ENCODE peak calls at places on chromosome 13, in five cellular contexts. Z is stimulated activated CD4-positive, alpha-beta T cell treated with anti-CD3 and anti-CD28 coated beads, TNF-alpha, amount 100 ng/mL, for 48 hours; H is HEK293T; L is RWPE1; J is adrenal gland. X is an unnamed sample.
A peak's percentile ranks its signal among the peaks of the same experiment; 100 is the strongest.

GRCh38 chr13:34076319-34076718 is 258.4 kb downstream of the RFC3 start:
- DNase-seq in Z (no peak), H (no peak), L (no peak), J (no peak), X (no peak)

GRCh38 chr13:75788494-75788991 is 152.4 kb downstream of the LMO7 start:
- DNase-seq in Z (no peak), H (no peak), L (no peak), J (peak; percentile 20), X (no peak)

GRCh38 chr13:27341616-27342015 is 71.0 kb downstream of the RASL11A start:
- DNase-seq in Z (no peak), H (no peak), L (no peak), J (no peak), X (peak; percentile 20)

GRCh38 chr13:42656136-42656535 is 82.2 kb downstream of the TNFSF11 start:
- DNase-seq in Z (no peak), H (no peak), L (no peak), J (no peak), X (no peak)

GRCh38 chr13:46297338-46297737 is 85.6 kb downstream of the LRRC63 start:
- DNase-seq in Z (no peak), H (no peak), L (no peak), J (no peak), X (no peak)

GRCh38 chr13:67515895-67516294 is 285.8 kb upstream of the PCDH9 start:
- DNase-seq in Z (no peak), H (no peak), L (peak; percentile 28), J (no peak), X (no peak)

GRCh38 chr13:106917024-106917491 is 349.1 kb upstream of the ARGLU1 start:
- DNase-seq in Z (no peak), H (no peak), L (no peak), J (no peak), X (no peak)

GRCh38 chr13:113654591-113655357 is 3.2 kb downstream of the ATP4B start:
- DNase-seq in Z (no peak), H (no peak), L (no peak), J (peak; percentile 11), X (no peak)

GRCh38 chr13:49374585-49375290 is 69.1 kb downstream of the CAB39L start:
- DNase-seq in Z (no peak), H (no peak), L (peak; percentile 59), J (no peak), X (peak; percentile 41)

GRCh38 chr13:109654341-109655205 is 131.8 kb downstream of the IRS2 start:
- DNase-seq in Z (no peak), H (no peak), L (no peak), J (no peak), X (no peak)

GRCh38 chr13:95038949-95039348 is 262.3 kb downstream of the ABCC4 start:
- DNase-seq in Z (no peak), H (no peak), L (no peak), J (no peak), X (no peak)

GRCh38 chr13:32031025-32031814 is at the start of gene FRY:
- DNase-seq in Z (peak; percentile 7), H (peak; percentile 46), L (peak; percentile 38), J (peak; percentile 74), X (peak; percentile 41)

GRCh38 chr13:48233886-48234488 is 981 bp downstream of the ITM2B start:
- DNase-seq in Z (no peak), H (no peak), L (no peak), J (no peak), X (no peak)

GRCh38 chr13:22789027-22789593 is 391.7 kb upstream of the SGCG start:
- DNase-seq in Z (no peak), H (no peak), L (peak; percentile 23), J (no peak), X (no peak)

GRCh38 chr13:98598043-98598442 is 21.1 kb upstream of the STK24 start:
- DNase-seq in Z (no peak), H (no peak), L (no peak), J (no peak), X (no peak)

GRCh38 chr13:61777281-61777680 is 361.6 kb upstream of the PCDH20 start:
- DNase-seq in Z (no peak), H (no peak), L (no peak), J (no peak), X (no peak)

GRCh38 chr13:24452044-24452443 is 60.5 kb downstream of the PARP4 start:
- DNase-seq in Z (no peak), H (no peak), L (no peak), J (no peak), X (no peak)

GRCh38 chr13:112768795-112769411 is 79.1 kb downstream of the ATP11A start:
- DNase-seq in Z (no peak), H (no peak), L (no peak), J (peak; percentile 93), X (no peak)

GRCh38 chr13:109196896-109197295 is 567.5 kb downstream of the MYO16 start:
- DNase-seq in Z (no peak), H (peak; percentile 8), L (no peak), J (no peak), X (no peak)

GRCh38 chr13:64540468-64540867 is 2689.7 kb downstream of the PCDH9 start:
- DNase-seq in Z (no peak), H (no peak), L (no peak), J (no peak), X (peak; percentile 7)

GRCh38 chr13:73661066-73661465 is 473.1 kb downstream of the KLF12 start:
- DNase-seq in Z (no peak), H (no peak), L (no peak), J (no peak), X (no peak)

GRCh38 chr13:107031691-107032090 is 463.8 kb upstream of the ARGLU1 start:
- DNase-seq in Z (no peak), H (no peak), L (no peak), J (no peak), X (no peak)

GRCh38 chr13:23889598-23890224 is 511 bp upstream of the MIPEP start:
- DNase-seq in Z (no peak), H (no peak), L (peak; percentile 12), J (no peak), X (no peak)

GRCh38 chr13:51895906-51896888 is 34.4 kb downstream of the CCDC70 start:
- DNase-seq in Z (peak; percentile 18), H (peak; percentile 70), L (peak; percentile 52), J (peak; percentile 65), X (peak; percentile 39)

GRCh38 chr13:49858183-49858856 is 65.8 kb upstream of the KPNA3 start:
- DNase-seq in Z (no peak), H (no peak), L (peak; percentile 83), J (no peak), X (peak; percentile 23)

GRCh38 chr13:44132710-44133109 is 240.9 kb upstream of the SERP2 start:
- DNase-seq in Z (no peak), H (no peak), L (no peak), J (peak; percentile 93), X (no peak)

GRCh38 chr13:96772426-96772825 is 221.8 kb downstream of the OXGR1 start:
- DNase-seq in Z (no peak), H (no peak), L (no peak), J (no peak), X (no peak)

GRCh38 chr13:62320129-62320724 is 904.6 kb upstream of the PCDH20 start:
- DNase-seq in Z (no peak), H (peak; percentile 73), L (peak; percentile 27), J (no peak), X (peak; percentile 1)

GRCh38 chr13:61410669-61411297 is 4.9 kb downstream of the PCDH20 start:
- DNase-seq in Z (no peak), H (peak; percentile 10), L (peak; percentile 11), J (no peak), X (peak; percentile 10)